ENCODE peak calls at places on chromosomes 7 and 10, in four cellular contexts. W is HepG2, R is K562, G is GM12878. O is an unnamed sample.

GRCh38 chr10:33412261-33413092 is 78.0 kb upstream of the NRP1 start:
- DNase-seq in W (no peak), R (no peak), G (no peak), O (no peak)

GRCh38 chr7:135168489-135169140 is 1.9 kb downstream of the CYREN start:
- DNase-seq in R (no peak), W (no peak), G (no peak), O (no peak)

GRCh38 chr10:598415-599170 is 90.9 kb downstream of the DIP2C start:
- DNase-seq in G (no peak), W (no peak), R (no peak), O (no peak)

GRCh38 chr10:43060291-43060690 is 16.6 kb upstream of the RET start:
- DNase-seq in W (no peak), G (no peak), R (no peak), O (no peak)

GRCh38 chr10:5534880-5535856 is 10.4 kb downstream of the CALML3 start:
- DNase-seq in R (no peak), G (no peak), W (peak; percentile 73), O (no peak)

GRCh38 chr10:62437696-62438095 is 63.5 kb downstream of the ZNF365 start:
- DNase-seq in W (peak; percentile 41), G (no peak), R (peak; percentile 48), O (no peak)

GRCh38 chr7:127253289-127254162 is 785 bp upstream of the GRM8 start:
- DNase-seq in R (peak; percentile 85), G (no peak), W (peak; percentile 8), O (peak; percentile 87)

GRCh38 chr10:113108180-113108835 is 158.3 kb downstream of the TCF7L2 start:
- DNase-seq in R (peak; percentile 41), G (no peak), W (no peak), O (peak; percentile 98)

GRCh38 chr7:122974229-122974628 is 21.3 kb downstream of the TAS2R16 start:
- DNase-seq in G (no peak), R (no peak), W (no peak), O (peak; percentile 15)

GRCh38 chr7:111392976-111393762 is 169.1 kb downstream of the IMMP2L start:
- DNase-seq in W (no peak), R (no peak), G (no peak), O (no peak)

GRCh38 chr7:155996718-155997059 is 184.4 kb upstream of the SHH start:
- DNase-seq in W (no peak), R (no peak), G (no peak), O (no peak)

GRCh38 chr7:107890493-107890961 is 456 bp upstream of the DLD start:
- DNase-seq in R (peak; percentile 32), G (no peak), W (no peak), O (no peak)

GRCh38 chr7:154910125-154910524 is 92.8 kb downstream of the PAXIP1 start:
- DNase-seq in G (no peak), R (no peak), W (no peak), O (no peak)

GRCh38 chr10:67666416-67667043 is 29.5 kb downstream of the CTNNA3 start:
- DNase-seq in W (peak; percentile 21), R (peak; percentile 16), G (no peak), O (no peak)

GRCh38 chr10:62016477-62017140 is 115.1 kb downstream of the ARID5B start:
- DNase-seq in W (no peak), R (no peak), G (no peak), O (no peak)

GRCh38 chr7:105399043-105399725 is 10.5 kb upstream of the SRPK2 start:
- DNase-seq in R (peak; percentile 35), G (no peak), W (peak; percentile 16), O (no peak)

GRCh38 chr10:114167985-114168384 is 6.0 kb downstream of the CCDC186 start:
- DNase-seq in R (no peak), G (no peak), W (no peak), O (no peak)

GRCh38 chr10:114166053-114166452 is 8.0 kb downstream of the CCDC186 start:
- DNase-seq in R (no peak), G (no peak), W (no peak), O (no peak)

GRCh38 chr10:114172776-114173555 is 1.0 kb downstream of the CCDC186 start:
- DNase-seq in G (no peak), R (no peak), W (no peak), O (no peak)

GRCh38 chr10:114172241-114172640 is 1.8 kb downstream of the CCDC186 start:
- DNase-seq in G (no peak), R (no peak), W (peak; percentile 14), O (no peak)

DNA sequence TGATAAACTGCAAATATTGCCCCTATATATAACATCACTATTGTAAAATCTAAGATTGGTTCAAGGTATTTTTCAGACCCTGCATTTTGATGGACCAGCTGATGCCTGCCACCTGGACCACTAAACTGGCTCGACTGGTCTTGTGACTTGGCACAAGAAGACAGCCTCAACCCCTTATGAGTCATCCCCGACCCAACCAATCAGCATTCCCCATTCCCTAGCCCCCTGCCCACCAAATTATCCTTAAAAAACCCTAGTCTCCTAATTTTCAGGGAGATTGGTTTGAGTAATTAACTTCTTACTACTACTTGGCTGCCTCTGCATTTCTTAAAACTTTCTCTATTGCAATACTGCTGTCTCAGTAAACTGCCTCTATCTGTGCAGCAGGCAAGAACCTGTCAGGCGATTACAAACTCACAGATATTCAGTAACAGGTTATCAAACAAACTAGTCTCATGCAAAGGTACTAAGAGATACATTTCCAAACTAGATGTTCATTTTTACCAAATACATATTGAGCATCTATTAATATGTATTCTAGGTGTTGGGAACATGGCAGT is 5.5 kb downstream of the CCDC186 start:
- DNase-seq in G (no peak), W (no peak), R (no peak), O (no peak)
- TF ChIP-seq CBX5 in G (no peak), W (no peak), R (no peak), O (no peak)

GRCh38 chr10:21870849-21871248 is 132.7 kb downstream of the DNAJC1 start:
- DNase-seq in W (no peak), G (no peak), R (no peak), O (no peak)
- TF ChIP-seq HDAC6 in W (no peak), G (no peak), R (no peak), O (no peak)

GRCh38 chr7:45663965-45664623 is 89.9 kb downstream of the ADCY1 start:
- DNase-seq in W (no peak), G (no peak), R (no peak), O (no peak)

GRCh38 chr7:45663167-45663921 is 89.2 kb downstream of the ADCY1 start:
- DNase-seq in W (peak; percentile 25), R (peak; percentile 70), G (no peak), O (peak; percentile 87)

GRCh38 chr7:45662018-45662417 is 87.8 kb downstream of the ADCY1 start:
- DNase-seq in R (no peak), W (no peak), G (no peak), O (peak; percentile 31)

GRCh38 chr7:45662540-45663166 is 88.5 kb downstream of the ADCY1 start:
- DNase-seq in W (no peak), R (no peak), G (no peak), O (no peak)

DNA sequence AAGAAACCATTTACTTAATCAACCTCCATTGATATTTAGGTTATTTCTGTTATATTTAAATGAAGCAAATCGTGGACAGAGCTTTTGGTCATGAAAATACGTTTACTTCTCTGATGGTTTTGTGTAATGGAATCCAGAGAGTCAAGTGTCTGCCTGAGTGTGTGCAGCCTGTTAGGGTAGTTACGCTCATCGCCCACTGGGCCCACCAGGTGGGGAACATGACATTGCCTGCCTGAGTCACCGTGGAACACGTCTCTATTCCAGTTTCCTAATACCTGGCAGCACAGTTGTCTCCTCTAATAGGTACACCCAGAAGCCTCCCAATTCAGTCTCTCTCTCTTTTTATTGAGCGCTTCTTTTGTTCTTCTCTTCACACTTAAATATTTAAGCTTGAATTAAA is 91.0 kb downstream of the ADCY1 start:
- DNase-seq in R (no peak), G (no peak), W (no peak), O (no peak)
- TF ChIP-seq CBX5 in R (no peak), G (no peak), W (no peak), O (no peak)

GRCh38 chr7:150451833-150452431 is 1.5 kb downstream of the GIMAP8 start:
- DNase-seq in G (no peak), W (no peak), R (no peak), O (no peak)

GRCh38 chr7:150448789-150449147 is 1.7 kb upstream of the GIMAP8 start:
- DNase-seq in G (no peak), R (peak; percentile 93), W (peak; percentile 23), O (peak; percentile 91)

GRCh38 chr7:150449206-150449956 is 1.0 kb upstream of the GIMAP8 start:
- DNase-seq in G (no peak), W (no peak), R (no peak), O (no peak)

GRCh38 chr7:150451097-150451793 is 815 bp downstream of the GIMAP8 start:
- DNase-seq in R (no peak), G (peak; percentile 79), W (no peak), O (no peak)

GRCh38 chr7:150450491-150450992 is at the start of gene GIMAP8:
- DNase-seq in G (no peak), W (no peak), R (no peak), O (no peak)
- TF ChIP-seq HDAC6 in G (no peak), W (no peak), R (no peak), O (no peak)

GRCh38 chr7:149144996-149145850 is 2.0 kb upstream of the ZNF398 start:
- DNase-seq in W (no peak), G (no peak), R (no peak), O (peak; percentile 88)
- TF ChIP-seq CBX5 in W (no peak), G (no peak), R (no peak), O (no peak)

O was measured in H1.